ENCODE peak calls at places on chromosomes 7 and 10, in five cellular contexts. E, F, H, O and D are unnamed samples.

GRCh38 chr10:49552277-49552676 is 13.4 kb upstream of the ERCC6 start:
- DNase-seq in H (peak), E (no peak), O (no peak), F (peak), D (no peak)

GRCh38 chr10:8331896-8332729 is 277.6 kb downstream of the GATA3 start:
- DNase-seq in O (no peak), H (peak), F (peak), E (peak), D (no peak)

GRCh38 chr10:121597504-121598241 is 571 bp downstream of the FGFR2 start:
- DNase-seq in E (no peak), O (peak), F (peak), H (no peak), D (no peak)

GRCh38 chr7:42978496-42978895 is 46.3 kb downstream of the MRPL32 start:
- DNase-seq in E (no peak), O (no peak), F (no peak), H (peak), D (no peak)

GRCh38 chr10:71735709-71736569 is 16.4 kb upstream of the C10orf105 start:
- DNase-seq in H (no peak), F (no peak), E (no peak), O (no peak), D (no peak)

GRCh38 chr7:104627516-104627915 is 299.1 kb downstream of the LHFPL3 start:
- DNase-seq in H (peak), E (no peak), O (no peak), F (peak), D (no peak)

GRCh38 chr10:63940277-63940972 is 419.2 kb downstream of the REEP3 start:
- DNase-seq in H (no peak), E (no peak), O (no peak), F (no peak), D (no peak)

GRCh38 chr7:73449422-73449821 is 15.8 kb downstream of the FZD9 start:
- DNase-seq in H (no peak), E (no peak), O (no peak), F (no peak), D (no peak)

GRCh38 chr10:92181575-92181974 is 109.3 kb downstream of the CPEB3 start:
- DNase-seq in E (no peak), F (peak), H (peak), O (no peak), D (no peak)
- TF ChIP-seq CTCF in E (no peak), F (no peak), H (peak), O (no peak), D (no peak)

GRCh38 chr10:115052216-115052615 is 40.9 kb upstream of the ATRNL1 start:
- DNase-seq in E (no peak), H (no peak), F (no peak), O (no peak), D (no peak)

GRCh38 chr10:115049318-115049717 is 43.8 kb upstream of the ATRNL1 start:
- DNase-seq in H (no peak), F (no peak), E (no peak), O (no peak), D (no peak)

GRCh38 chr10:115051216-115051615 is 41.9 kb upstream of the ATRNL1 start:
- DNase-seq in F (no peak), E (no peak), O (no peak), H (no peak), D (no peak)

GRCh38 chr10:115049957-115050356 is 43.2 kb upstream of the ATRNL1 start:
- DNase-seq in H (no peak), F (no peak), O (no peak), E (no peak), D (no peak)

DNA sequence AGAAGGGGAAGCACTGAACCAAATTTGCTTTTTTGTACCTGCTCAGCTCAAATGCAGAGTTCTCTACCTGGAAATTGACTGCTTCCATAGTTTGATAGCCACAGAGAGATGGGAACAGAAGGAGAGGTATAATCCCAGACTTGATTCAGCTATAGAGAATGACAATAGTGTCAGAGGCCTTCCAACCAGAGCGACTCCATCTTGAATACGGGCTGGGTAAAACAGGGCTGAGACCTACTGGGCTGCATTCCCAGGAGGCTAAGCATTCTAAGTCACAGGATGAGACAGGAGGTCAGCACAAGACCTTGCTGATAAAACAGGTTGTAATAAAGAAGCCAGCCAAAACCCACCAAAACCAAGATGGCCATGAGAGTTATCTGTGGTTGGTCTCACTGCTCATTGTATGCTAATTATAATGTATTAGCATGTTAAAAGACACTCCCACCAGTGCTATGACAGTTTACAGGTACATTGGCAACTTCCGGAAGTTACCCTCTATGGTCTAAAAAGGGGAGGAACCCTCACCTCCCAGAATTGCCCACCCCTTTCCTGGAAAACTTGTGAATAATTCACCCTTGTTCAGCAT is 42.7 kb upstream of the ATRNL1 start:
- DNase-seq in H (no peak), E (no peak), F (no peak), O (no peak), D (no peak)
- TF ChIP-seq CTCF in H (no peak), E (no peak), F (no peak), O (no peak), D (no peak)

GRCh38 chr10:14971867-14972448 is 12.8 kb downstream of the MEIG1 start:
- DNase-seq in E (no peak), O (peak), F (no peak), H (peak), D (no peak)

DNA sequence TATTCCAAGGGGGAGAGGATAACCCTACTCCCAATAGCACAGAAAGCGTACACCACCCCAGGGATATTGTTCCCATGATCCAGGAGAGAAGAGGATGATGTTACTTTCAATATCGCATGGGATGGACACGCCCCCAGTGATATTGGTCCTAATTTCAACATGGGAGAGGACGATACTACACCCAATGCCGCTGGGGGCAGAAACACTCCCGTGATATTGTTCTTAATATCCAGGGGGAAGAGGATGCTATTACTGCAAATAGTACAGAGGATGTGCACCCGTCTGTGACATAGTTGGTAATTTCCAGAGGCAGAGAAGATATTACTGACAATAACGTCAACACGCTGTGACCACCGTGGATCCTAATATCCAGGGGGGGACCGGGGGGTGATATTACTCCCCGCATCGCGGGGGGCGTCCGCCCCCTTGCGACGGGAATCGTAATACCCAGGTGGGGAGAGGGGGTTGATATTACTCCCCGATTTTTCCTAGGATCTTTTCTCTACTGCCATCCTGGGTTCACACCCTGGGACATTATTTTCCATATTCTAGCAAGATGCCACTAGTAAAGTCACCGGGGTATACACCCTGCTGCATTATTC is 16.6 kb downstream of the MEIG1 start:
- DNase-seq in E (no peak), O (no peak), F (no peak), H (no peak), D (no peak)
- TF ChIP-seq CTCF in E (no peak), O (no peak), F (peak), H (peak), D (no peak)

DNA sequence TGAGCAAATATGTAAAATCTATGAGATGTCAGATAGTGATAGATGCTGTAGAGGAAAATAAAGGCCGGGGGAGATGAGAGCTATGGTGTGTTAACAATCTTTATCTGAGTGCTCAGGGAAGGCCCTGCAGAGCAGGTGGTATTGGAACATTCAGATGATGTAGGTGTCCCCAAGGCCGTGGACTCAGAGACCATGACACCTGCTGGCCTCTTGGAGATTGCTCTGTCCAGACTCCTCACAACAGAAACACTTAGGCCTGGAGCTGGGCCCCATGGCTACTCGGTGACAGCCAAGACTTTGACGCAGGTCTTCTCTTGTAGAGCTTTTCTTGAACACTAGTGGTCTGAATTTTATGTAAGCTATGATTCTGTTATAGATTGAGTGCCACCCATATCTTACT is 13.3 kb downstream of the AKR1E2 start:
- DNase-seq in O (no peak), E (no peak), F (no peak), H (no peak), D (no peak)
- TF ChIP-seq CTCF in O (no peak), E (no peak), F (no peak), H (no peak), D (no peak)

DNA sequence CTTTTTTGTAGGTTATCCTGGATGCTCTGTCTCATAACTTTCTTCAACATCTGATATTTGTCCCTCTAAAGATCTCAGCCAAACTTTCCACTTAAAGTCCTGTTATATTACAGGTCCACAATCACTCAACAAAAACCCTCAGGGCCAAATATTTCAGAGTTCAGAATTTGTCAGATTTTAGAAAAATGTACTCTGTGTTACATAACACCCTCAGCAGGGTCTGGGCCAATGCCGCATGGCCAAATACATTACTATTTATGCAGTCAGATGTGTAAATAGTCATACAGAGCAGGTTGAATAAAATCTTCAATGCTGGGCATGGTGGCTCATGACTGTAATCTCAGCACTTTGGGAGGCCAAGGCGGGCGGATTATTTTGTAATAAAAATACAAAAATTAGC is 11.5 kb downstream of the RAB19 start:
- DNase-seq in O (no peak), F (no peak), E (no peak), H (no peak), D (no peak)
- TF ChIP-seq CTCF in O (no peak), F (no peak), E (no peak), H (no peak), D (no peak)

GRCh38 chr10:70328987-70329386 is 45.2 kb upstream of the NPFFR1 start:
- DNase-seq in H (peak), O (no peak), F (no peak), E (no peak), D (no peak)

GRCh38 chr10:70330671-70331070 is 46.9 kb upstream of the NPFFR1 start:
- DNase-seq in H (no peak), O (no peak), F (no peak), E (no peak), D (no peak)

GRCh38 chr10:70333268-70333667 is 49.2 kb downstream of the LRRC20 start:
- DNase-seq in O (no peak), E (no peak), F (no peak), H (no peak), D (no peak)

GRCh38 chr10:70331160-70331485 is 47.3 kb upstream of the NPFFR1 start:
- DNase-seq in F (no peak), O (no peak), H (no peak), E (no peak), D (no peak)

DNA sequence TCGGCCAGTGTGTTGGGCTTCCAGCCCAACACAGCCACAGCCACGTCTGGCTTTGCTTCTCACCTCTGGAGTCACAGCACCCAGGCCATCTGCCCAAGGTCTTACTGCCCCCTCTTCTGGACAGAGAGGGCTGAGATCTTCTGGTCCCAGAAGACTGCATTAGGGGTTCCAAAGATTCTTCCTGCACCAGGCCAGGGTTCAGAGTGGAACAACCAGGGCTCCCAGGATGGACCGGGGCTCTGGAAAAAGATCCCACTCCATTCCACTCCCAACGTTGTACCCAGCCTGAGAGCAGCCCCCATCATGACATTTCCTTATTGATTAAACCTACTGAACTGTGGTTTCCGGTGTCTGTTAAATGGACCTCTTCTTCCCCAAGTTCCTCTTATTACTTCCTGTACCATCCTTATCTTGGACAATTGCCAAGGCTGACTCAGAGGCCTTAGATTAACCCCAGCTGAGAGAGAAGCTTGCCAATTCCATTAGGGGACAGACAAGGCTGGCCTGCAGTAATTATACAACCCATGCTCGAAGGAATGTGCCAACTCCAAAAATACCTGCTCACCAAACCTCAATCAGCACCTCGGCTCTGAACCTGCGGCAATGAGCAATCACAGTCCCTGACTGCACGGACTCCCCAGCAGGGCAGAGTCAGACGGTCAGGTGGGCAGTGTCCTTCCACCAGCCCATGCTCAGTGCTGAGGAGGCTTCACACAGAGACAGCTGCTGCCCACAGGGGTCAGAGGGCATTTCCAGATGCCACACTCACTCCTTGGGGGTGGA is 47.9 kb upstream of the NPFFR1 start:
- DNase-seq in H (peak), E (no peak), F (peak), O (peak), D (no peak)
- TF ChIP-seq CTCF in H (peak), E (peak), F (no peak), O (peak), D (no peak)

GRCh38 chr7:119711104-119711503 is 561.9 kb upstream of the KCND2 start:
- DNase-seq in H (no peak), E (no peak), O (no peak), F (no peak), D (no peak)
- TF ChIP-seq CTCF in H (no peak), E (no peak), O (no peak), F (no peak), D (no peak)

DNA sequence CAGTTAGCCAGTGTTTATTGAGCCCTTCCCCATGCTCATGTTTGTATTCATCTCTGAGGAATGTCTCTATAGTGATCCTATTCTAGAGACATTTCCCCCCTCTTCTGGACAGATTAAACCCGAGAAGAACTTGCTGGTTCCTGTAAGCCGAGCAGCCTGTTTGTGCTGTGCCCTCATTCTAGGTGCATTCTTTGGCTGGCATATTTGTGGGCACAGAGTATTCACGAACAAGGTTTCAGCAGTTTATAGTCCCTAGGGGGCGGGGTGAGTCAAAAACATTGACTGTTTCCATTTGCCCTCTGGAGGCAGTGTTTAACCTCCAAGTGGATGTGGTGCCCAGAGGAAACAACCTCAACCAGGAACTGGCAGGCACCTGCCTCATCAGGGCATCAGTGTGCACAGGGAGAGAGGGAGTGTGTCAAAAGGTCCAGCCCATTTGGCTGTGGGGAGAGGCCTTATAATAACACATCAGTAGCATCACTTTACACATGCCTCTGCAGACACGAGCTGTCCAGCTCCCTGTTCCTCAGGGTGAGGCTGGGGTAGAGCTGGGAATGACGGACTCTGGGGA is 273.3 kb upstream of the LRGUK start:
- DNase-seq in H (peak), E (peak), F (peak), O (peak), D (no peak)
- TF ChIP-seq CTCF in H (peak), E (peak), F (peak), O (peak), D (no peak)

DNA sequence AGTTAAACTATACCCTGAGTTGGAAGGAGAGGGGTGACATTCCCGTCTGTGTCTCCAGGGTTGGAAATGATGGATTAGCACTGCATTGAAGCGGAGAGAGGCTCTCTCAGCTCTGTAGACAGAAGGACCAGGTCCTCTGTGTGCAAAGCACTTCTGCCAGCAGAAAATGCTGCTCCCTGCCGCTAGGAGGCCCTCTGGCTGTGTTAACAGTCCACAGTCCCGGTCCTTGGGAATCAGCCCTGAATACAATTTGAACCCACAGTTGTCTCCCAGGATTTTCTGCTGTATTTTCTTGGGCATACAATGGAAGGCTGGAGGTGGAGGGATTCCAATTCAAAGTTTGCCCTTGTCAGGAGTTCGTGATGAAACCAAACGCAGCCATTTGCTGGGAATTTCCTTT is 205.1 kb downstream of the GLRX3 start:
- DNase-seq in F (no peak), O (peak), H (no peak), E (no peak), D (no peak)
- TF ChIP-seq CTCF in F (no peak), O (peak), H (no peak), E (peak), D (no peak)